ENCODE peak calls at places on chromosomes 4 and X, in four cellular contexts. A, W, V and J are unnamed samples.

GRCh38 chrX:9677098-9677739 is 88.4 kb downstream of the GPR143 start:
- DNase-seq in W (no peak), V (no peak), A (no peak), J (no peak)

GRCh38 chr4:74671074-74671698 is 123.1 kb downstream of the BTC start:
- DNase-seq in V (peak), A (peak), W (peak), J (peak)

GRCh38 chrX:64394874-64395567 is at the start of gene MTMR8:
- DNase-seq in W (no peak), A (peak), V (peak), J (peak)

GRCh38 chrX:36898301-36898700 is 109.9 kb upstream of the FAM47C start:
- DNase-seq in V (no peak), A (no peak), W (peak), J (peak)

GRCh38 chr4:99587803-99588202 is 13.2 kb downstream of the MTTP start:
- DNase-seq in A (no peak), W (no peak), V (no peak), J (no peak)

GRCh38 chrX:45788941-45789348 is 588.3 kb upstream of the DIPK2B start:
- DNase-seq in A (no peak), V (no peak), W (no peak), J (no peak)

GRCh38 chr4:63218837-63219236 is 1190.4 kb downstream of the TECRL start:
- DNase-seq in A (no peak), V (no peak), W (no peak), J (no peak)

GRCh38 chr4:16213107-16213506 is 13.2 kb downstream of the TAPT1 start:
- DNase-seq in A (no peak), V (no peak), W (no peak), J (no peak)

GRCh38 chr4:80362578-80363181 is 27.1 kb downstream of the CFAP299 start:
- DNase-seq in A (peak), W (peak), V (peak), J (peak)

GRCh38 chr4:54127660-54128059 is 27.7 kb downstream of the GSX2 start:
- DNase-seq in V (no peak), W (no peak), A (no peak), J (no peak)

GRCh38 chrX:2226906-2227656 is 273.7 kb downstream of the DHRSX start:
- DNase-seq in A (no peak), W (no peak), V (no peak), J (no peak)

GRCh38 chrX:129593137-129593536 is 53.1 kb downstream of the OCRL start:
- DNase-seq in A (no peak), V (peak), W (no peak), J (no peak)

GRCh38 chr4:504076-504475 is 5.1 kb downstream of the PIGG start:
- DNase-seq in W (no peak), A (no peak), V (no peak), J (no peak)

GRCh38 chrX:107684956-107685385 is 56.7 kb downstream of the PRPS1 start:
- DNase-seq in V (peak), W (no peak), A (peak), J (peak)

GRCh38 chrX:56833626-56834025 is 104.6 kb downstream of the NBDY start:
- DNase-seq in W (no peak), V (no peak), A (no peak), J (no peak)

GRCh38 chr4:2935762-2936743 is 27.2 kb downstream of the NOP14 start:
- DNase-seq in A (no peak), V (peak), W (no peak), J (no peak)

GRCh38 chr4:25787891-25788331 is 74.9 kb downstream of the SEL1L3 start:
- DNase-seq in V (no peak), A (no peak), W (peak), J (no peak)

GRCh38 chr4:20015825-20016224 is 235.9 kb upstream of the SLIT2 start:
- DNase-seq in V (no peak), A (no peak), W (no peak), J (no peak)

GRCh38 chr4:83320548-83320947 is 14.1 kb downstream of the HPSE start:
- DNase-seq in V (no peak), A (no peak), W (no peak), J (no peak)

GRCh38 chr4:146472404-146472803 is 49.3 kb downstream of the SLC10A7 start:
- DNase-seq in V (no peak), W (no peak), A (peak), J (peak)

GRCh38 chr4:84862064-84862463 is 104.4 kb downstream of the WDFY3 start:
- DNase-seq in V (no peak), W (no peak), A (no peak), J (no peak)

GRCh38 chrX:112849010-112849409 is 8.4 kb upstream of the AMOT start:
- DNase-seq in V (no peak), A (no peak), W (no peak), J (no peak)

GRCh38 chr4:19051751-19052296 is 1030.3 kb upstream of the LCORL start:
- DNase-seq in A (no peak), V (no peak), W (no peak), J (no peak)

GRCh38 chr4:75547647-75548387 is 8.0 kb upstream of the ODAPH start:
- DNase-seq in A (no peak), W (peak), V (peak), J (no peak)

GRCh38 chr4:30860983-30861382 is 140.8 kb downstream of the PCDH7 start:
- DNase-seq in W (no peak), V (no peak), A (no peak), J (no peak)

GRCh38 chr4:88285235-88285505 is 809 bp upstream of the PPM1K start:
- DNase-seq in A (no peak), V (no peak), W (no peak), J (no peak)

GRCh38 chr4:88286897-88287296 is 2.5 kb upstream of the PPM1K start:
- DNase-seq in W (no peak), V (no peak), A (no peak), J (no peak)

GRCh38 chr4:88284378-88285234 is at the start of gene PPM1K:
- DNase-seq in A (peak), V (peak), W (peak), J (peak)

GRCh38 chr4:88280228-88280795 is 4.0 kb downstream of the PPM1K start:
- DNase-seq in W (no peak), A (no peak), V (no peak), J (no peak)

DNA sequence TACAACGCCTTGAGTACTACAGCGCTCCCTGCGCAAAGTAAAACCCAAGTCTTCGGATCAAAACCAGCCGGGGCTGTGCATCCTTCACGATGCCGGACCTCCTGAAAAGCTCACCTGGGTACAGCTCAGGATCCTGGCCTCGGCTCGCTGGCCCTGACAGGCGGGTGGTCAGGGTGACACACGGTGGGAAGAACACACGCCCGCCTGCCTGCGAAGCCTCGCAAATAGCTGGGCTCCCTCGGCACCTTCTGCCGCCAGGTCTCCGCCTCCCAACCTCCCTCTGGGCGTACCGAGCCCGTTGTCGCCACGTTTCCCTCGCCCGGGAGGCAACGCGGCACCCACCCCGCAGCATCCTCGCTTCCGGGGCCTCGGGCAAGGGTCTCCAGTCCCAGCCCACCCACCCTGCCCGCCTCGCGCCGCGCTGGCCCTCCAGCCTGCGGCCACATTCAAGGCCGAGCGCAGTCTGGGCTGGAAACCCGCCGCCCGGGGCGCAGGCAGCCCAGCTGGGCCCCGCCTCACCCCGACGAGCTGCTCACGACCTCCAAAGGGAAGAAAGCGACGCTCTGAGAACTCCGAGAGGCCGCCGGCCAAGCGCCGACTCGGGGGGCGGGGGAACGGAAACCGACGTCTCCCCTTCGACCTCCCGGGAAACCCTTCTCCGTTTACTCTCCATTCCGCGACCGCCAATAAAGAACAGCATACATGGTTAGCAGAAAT is 542 bp downstream of the PPM1K start:
- DNase-seq in W (peak), V (peak), A (peak), J (peak)
- TF ChIP-seq ELF4 in W (no peak), V (no peak), A (no peak), J (no peak)

DNA sequence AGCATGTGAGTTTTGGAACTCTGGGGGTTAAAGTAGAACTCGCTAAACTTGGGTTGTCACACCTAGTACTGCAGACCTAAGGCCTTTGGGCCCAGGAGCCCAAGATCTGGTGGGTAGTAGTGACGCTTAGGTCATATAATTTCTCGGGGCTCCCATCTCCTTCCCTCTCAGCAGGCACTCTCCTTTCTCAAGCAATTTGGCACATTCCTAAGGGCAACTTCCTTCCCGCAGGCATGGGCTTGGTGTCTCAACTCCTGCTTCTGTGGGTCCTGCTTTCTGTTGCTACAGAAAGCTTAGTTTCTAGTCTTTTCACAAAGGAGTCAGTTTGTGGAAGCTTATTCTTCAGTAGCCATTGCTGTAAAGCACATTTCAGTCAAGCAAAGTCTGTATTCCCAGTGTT is 10.4 kb upstream of the EDA start:
- DNase-seq in A (no peak), W (no peak), V (no peak), J (no peak)
- TF ChIP-seq ELF4 in A (no peak), W (no peak), V (no peak), J (no peak)

GRCh38 chrX:104918122-104918521 is 302.4 kb downstream of the TEX13A start:
- DNase-seq in W (no peak), A (no peak), V (no peak), J (no peak)

GRCh38 chrX:104921606-104922205 is 298.8 kb downstream of the TEX13A start:
- DNase-seq in V (no peak), W (no peak), A (no peak), J (no peak)

GRCh38 chrX:104922206-104922621 is 298.3 kb downstream of the TEX13A start:
- DNase-seq in V (peak), W (peak), A (peak), J (peak)
- TF ChIP-seq ELF4 in V (no peak), W (no peak), A (no peak), J (no peak)

GRCh38 chr4:112060212-112060611 is 85.0 kb upstream of the FAM241A start:
- DNase-seq in W (peak), V (peak), A (no peak), J (peak)
- TF ChIP-seq ELF4 in W (no peak), V (no peak), A (no peak), J (no peak)

GRCh38 chr4:77201857-77202256 is 44.9 kb downstream of the CCNG2 start:
- DNase-seq in W (no peak), A (no peak), V (no peak), J (no peak)
- TF ChIP-seq ELF4 in W (no peak), A (no peak), V (no peak), J (no peak)